ENCODE peak calls at places on chromosome 1, in eight cellular contexts. O is transverse colon, N is brain microvascular endothelial cell, E is OCI-LY7, Y is A549, R is HCT116, U is fibroblast of lung, G is right lobe of liver. C is an unnamed sample.
A peak's percentile ranks its signal among the peaks of the same experiment; 100 is the strongest.

GRCh38 chr1:4786061-4786460 is 131.7 kb downstream of the AJAP1 start:
- DNase-seq in O (no peak), N (no peak), E (no peak), Y (no peak), R (no peak), U (no peak), G (no peak), C (no peak)

GRCh38 chr1:66723985-66724384 is 28.3 kb upstream of the DYNLT5 start:
- DNase-seq in O (no peak), N (no peak), E (no peak), Y (no peak), R (no peak), U (no peak), G (no peak), C (no peak)

GRCh38 chr1:55604194-55604593 is 389.0 kb upstream of the USP24 start:
- DNase-seq in O (no peak), N (no peak), E (no peak), Y (no peak), R (no peak), U (no peak), G (no peak), C (no peak)

GRCh38 chr1:20324704-20325406 is 34.2 kb downstream of the VWA5B1 start:
- DNase-seq in O (no peak), N (no peak), E (no peak), Y (no peak), R (no peak), U (no peak), G (no peak), C (no peak)

GRCh38 chr1:175287849-175288248 is 95.3 kb upstream of the KIAA0040 start:
- DNase-seq in O (no peak), N (no peak), E (no peak), Y (no peak), R (no peak), U (no peak), G (no peak), C (no peak)

GRCh38 chr1:18293291-18293690 is 185.7 kb downstream of the IGSF21 start:
- DNase-seq in O (no peak), N (no peak), E (no peak), Y (no peak), R (no peak), U (no peak), G (no peak), C (no peak)

GRCh38 chr1:41482001-41482765 is 2.3 kb downstream of the EDN2 start:
- DNase-seq in O (peak; percentile 90), N (no peak), E (no peak), Y (no peak), R (no peak), U (no peak), G (no peak), C (peak; percentile 90)

GRCh38 chr1:173149887-173150286 is 57.2 kb downstream of the TNFSF4 start:
- DNase-seq in O (no peak), N (peak; percentile 56), E (no peak), Y (peak; percentile 5), R (no peak), U (peak; percentile 95), G (no peak), C (no peak)

GRCh38 chr1:235246022-235246948 is 81.7 kb downstream of the ARID4B start:
- DNase-seq in O (no peak), N (no peak), E (no peak), Y (no peak), R (no peak), U (no peak), G (no peak), C (no peak)

GRCh38 chr1:165861911-165862310 is 34.5 kb downstream of the UCK2 start:
- DNase-seq in O (no peak), N (no peak), E (no peak), Y (no peak), R (no peak), U (no peak), G (no peak), C (no peak)

GRCh38 chr1:7406641-7407546 is 364.2 kb upstream of the VAMP3 start:
- DNase-seq in O (no peak), N (no peak), E (peak; percentile 34), Y (no peak), R (no peak), U (no peak), G (no peak), C (no peak)

DNA sequence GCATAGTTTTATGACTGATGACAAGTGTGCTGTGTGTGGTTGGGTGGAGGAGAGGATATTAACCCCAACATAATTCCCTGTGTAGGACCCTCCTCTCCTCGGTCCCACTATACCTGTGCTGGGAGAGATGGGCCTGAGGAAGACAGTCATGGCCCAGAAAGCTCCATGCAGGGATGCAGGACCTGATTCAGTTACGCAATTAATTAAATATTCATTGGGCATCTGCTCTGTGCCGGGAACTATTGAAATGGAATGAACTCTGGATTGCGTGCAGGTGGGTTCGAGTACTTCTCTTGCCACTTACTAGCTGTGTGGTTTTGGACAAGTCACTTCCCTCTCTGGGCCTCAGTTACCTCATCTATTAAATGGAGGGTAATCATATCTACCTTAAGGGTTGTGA is 74.6 kb downstream of the CD247 start:
- DNase-seq in O (no peak), N (no peak), E (no peak), Y (no peak), R (no peak), U (no peak), G (no peak), C (peak; percentile 9)
- TF ChIP-seq CTCF in O (no peak), N (no peak), E (no peak), Y (no peak), R (no peak), U (no peak), G (no peak), C (no peak)

GRCh38 chr1:59128784-59129227 is 168.1 kb upstream of the FGGY start:
- DNase-seq in O (no peak), N (peak; percentile 33), E (no peak), Y (no peak), R (no peak), U (no peak), G (no peak), C (no peak)

GRCh38 chr1:59125154-59125553 is 171.7 kb upstream of the FGGY start:
- DNase-seq in O (no peak), N (no peak), E (no peak), Y (no peak), R (no peak), U (no peak), G (no peak), C (no peak)

GRCh38 chr1:59126361-59126760 is 170.5 kb upstream of the FGGY start:
- DNase-seq in O (no peak), N (no peak), E (no peak), Y (no peak), R (no peak), U (no peak), G (no peak), C (no peak)

GRCh38 chr1:59125711-59126320 is 171.1 kb upstream of the FGGY start:
- DNase-seq in O (no peak), N (no peak), E (no peak), Y (no peak), R (no peak), U (no peak), G (no peak), C (no peak)

GRCh38 chr1:59128239-59128736 is 168.6 kb upstream of the FGGY start:
- DNase-seq in O (no peak), N (peak; percentile 27), E (no peak), Y (no peak), R (no peak), U (no peak), G (no peak), C (no peak)
- H3K4me3 ChIP-seq in O (no peak overlapping the region), N (no peak overlapping the region), E (no peak overlapping the region), Y (no peak overlapping the region), R (no peak overlapping the region), U (no peak overlapping the region), G (no peak overlapping the region), C (no peak overlapping the region)

GRCh38 chr1:109928591-109929111 is 18.0 kb downstream of the CSF1 start:
- DNase-seq in O (peak; percentile 36), N (peak; percentile 35), E (no peak), Y (no peak), R (no peak), U (peak; percentile 78), G (peak; percentile 60), C (no peak)
- H3K27ac ChIP-seq in O (peak overlapping the region; percentile 85), N (no peak overlapping the region), E (no peak overlapping the region), Y (peak overlapping the region; percentile 88), R (no peak overlapping the region), U (no peak overlapping the region), G (peak overlapping the region; percentile 33), C (peak overlapping the region; percentile 60)

GRCh38 chr1:230797376-230798186 is 50.4 kb downstream of the CAPN9 start:
- DNase-seq in O (peak; percentile 41), N (peak; percentile 61), E (peak; percentile 5), Y (peak; percentile 49), R (peak; percentile 41), U (peak; percentile 81), G (peak; percentile 40), C (no peak)
- TF ChIP-seq CTCF in O (peak; percentile 52), N (peak; percentile 88), E (peak; percentile 54), Y (peak; percentile 81), R (peak; percentile 93), U (peak; percentile 91), G (peak; percentile 73), C (peak; percentile 45)

DNA sequence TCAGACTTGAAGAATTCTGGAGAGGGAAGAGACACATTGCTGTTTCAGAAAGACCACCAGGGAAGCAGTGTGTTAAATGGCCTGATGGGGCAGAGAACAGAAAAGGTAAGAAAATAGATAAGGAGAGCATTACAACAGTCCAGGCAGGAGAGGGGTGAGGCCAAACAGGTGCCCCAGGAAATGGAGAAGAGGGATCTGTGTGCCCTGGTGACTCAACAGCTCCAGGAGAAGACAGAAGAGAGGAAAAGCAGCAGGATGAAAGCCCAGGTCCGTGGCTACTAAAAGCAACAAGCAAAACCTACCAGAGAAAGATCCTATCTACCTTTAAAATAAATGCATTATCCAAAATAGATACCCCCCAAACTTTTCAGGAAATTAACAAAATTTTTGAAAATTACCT is 9.2 kb downstream of the TP53BP2 start:
- DNase-seq in O (no peak), N (no peak), E (no peak), Y (no peak), R (no peak), U (no peak), G (no peak), C (no peak)
- H3K4me3 ChIP-seq in O (no peak overlapping the region), N (no peak overlapping the region), E (no peak overlapping the region), Y (no peak overlapping the region), R (no peak overlapping the region), U (no peak overlapping the region), G (no peak overlapping the region), C (no peak overlapping the region)

C was measured in RWPE2.